ENCODE peak calls at places on chromosomes 16 and 17, in seven cellular contexts. G is neural progenitor cell; H is activated CD4-positive, alpha-beta T cell treated with anti-CD3 and anti-CD28 coated beads for 36 hours; R is nucleus accumbens; K is stimulated activated CD4-positive, alpha-beta T cell treated with anti-CD3 and anti-CD28 coated beads, Interleukin-4, amount 100 ng/mL, for 24 hours; T is GM13977; F is nephron progenitor cell. N is an unnamed sample.

GRCh38 chr17:2058521-2059124 is 3.7 kb downstream of the HIC1 start:
- DNase-seq in G (no peak), H (peak; percentile 86), R (no peak), K (peak; percentile 67), T (peak; percentile 89), F (peak; percentile 53), N (peak; percentile 87)

GRCh38 chr16:4461250-4462085 is 13.0 kb downstream of the NMRAL1 start:
- DNase-seq in G (peak; percentile 51), H (peak; percentile 15), R (no peak), K (no peak), T (no peak), F (peak; percentile 23), N (no peak)

GRCh38 chr16:68235105-68235881 is 634 bp downstream of the ESRP2 start:
- DNase-seq in G (peak; percentile 55), H (no peak), R (no peak), K (no peak), T (no peak), F (peak; percentile 46), N (no peak)

GRCh38 chr17:4492762-4493561 is 5.7 kb upstream of the SPNS2 start:
- DNase-seq in G (peak; percentile 90), H (peak; percentile 62), R (no peak), K (no peak), T (no peak), F (peak; percentile 97), N (no peak)

GRCh38 chr16:51621610-51622009 is 470.5 kb upstream of the SALL1 start:
- DNase-seq in G (no peak), H (no peak), R (no peak), K (no peak), T (no peak), F (no peak), N (no peak)

GRCh38 chr16:86317617-86318021 is 192.7 kb upstream of the FOXF1 start:
- DNase-seq in G (no peak), H (peak; percentile 16), R (no peak), K (no peak), T (no peak), F (peak; percentile 33), N (no peak)

GRCh38 chr16:28590384-28591340 is 6.2 kb downstream of the SULT1A2 start:
- DNase-seq in G (no peak), H (no peak), R (no peak), K (no peak), T (no peak), F (no peak), N (no peak)

GRCh38 chr17:61574542-61575351 is 16.3 kb downstream of the NACA2 start:
- DNase-seq in G (peak; percentile 66), H (peak; percentile 18), R (no peak), K (no peak), T (no peak), F (peak; percentile 27), N (no peak)

GRCh38 chr16:4597174-4597573 is 17.5 kb downstream of the UBALD1 start:
- DNase-seq in G (no peak), H (no peak), R (no peak), K (no peak), T (no peak), F (no peak), N (no peak)

GRCh38 chr17:82595893-82596292 is 52.4 kb downstream of the WDR45B start:
- DNase-seq in G (no peak), H (no peak), R (no peak), K (no peak), T (no peak), F (no peak), N (no peak)

GRCh38 chr17:38658741-38659345 is 15.9 kb downstream of the EPOP start:
- DNase-seq in G (no peak), H (no peak), R (no peak), K (no peak), T (no peak), F (no peak), N (peak; percentile 26)

GRCh38 chr16:3879258-3879886 is 1.1 kb downstream of the CREBBP start:
- DNase-seq in G (peak; percentile 54), H (peak; percentile 55), R (no peak), K (peak; percentile 20), T (peak; percentile 30), F (peak; percentile 53), N (peak; percentile 28)

GRCh38 chr17:56595831-56596740 is 2.6 kb downstream of the NOG start:
- DNase-seq in G (peak; percentile 59), H (peak; percentile 64), R (no peak), K (peak; percentile 14), T (no peak), F (peak; percentile 69), N (no peak)

GRCh38 chr17:18043491-18043890 is 4.3 kb downstream of the GID4 start:
- DNase-seq in G (no peak), H (no peak), R (no peak), K (no peak), T (no peak), F (no peak), N (no peak)

GRCh38 chr17:31832748-31833147 is 26.3 kb downstream of the COPRS start:
- DNase-seq in G (no peak), H (no peak), R (no peak), K (no peak), T (no peak), F (no peak), N (no peak)

GRCh38 chr17:76270127-76270592 is 5.0 kb downstream of the UBALD2 start:
- DNase-seq in G (no peak), H (peak; percentile 62), R (no peak), K (peak; percentile 10), T (no peak), F (no peak), N (no peak)

GRCh38 chr17:31825961-31826691 is 32.9 kb downstream of the COPRS start:
- DNase-seq in G (no peak), H (peak; percentile 11), R (no peak), K (no peak), T (no peak), F (no peak), N (no peak)

GRCh38 chr17:78484300-78485159 is 92.7 kb downstream of the DNAH17 start:
- DNase-seq in G (peak; percentile 69), H (peak; percentile 80), R (no peak), K (peak; percentile 59), T (peak; percentile 90), F (peak; percentile 68), N (no peak)

GRCh38 chr16:11163761-11164261 is 92.2 kb downstream of the SOCS1 start:
- DNase-seq in G (no peak), H (no peak), R (no peak), K (no peak), T (no peak), F (peak; percentile 67), N (no peak)

GRCh38 chr16:720990-721764 is at the start of gene ANTKMT:
- DNase-seq in G (peak; percentile 98), H (peak; percentile 86), R (peak; percentile 42), K (peak; percentile 69), T (peak; percentile 98), F (peak; percentile 93), N (peak; percentile 82)

GRCh38 chr17:17395885-17396284 is 80.9 kb upstream of the MED9 start:
- DNase-seq in G (no peak), H (no peak), R (no peak), K (no peak), T (no peak), F (no peak), N (no peak)

GRCh38 chr17:55451203-55451641 is 29.6 kb upstream of the MMD start:
- DNase-seq in G (no peak), H (no peak), R (no peak), K (no peak), T (no peak), F (no peak), N (no peak)

GRCh38 chr16:84501077-84501735 is 3.3 kb downstream of the MEAK7 start:
- DNase-seq in G (no peak), H (no peak), R (no peak), K (no peak), T (no peak), F (no peak), N (no peak)

GRCh38 chr16:54936979-54937672 is 6.5 kb downstream of the IRX5 start:
- DNase-seq in G (peak; percentile 93), H (peak; percentile 63), R (no peak), K (no peak), T (peak; percentile 30), F (peak; percentile 83), N (peak; percentile 52)

GRCh38 chr17:14748036-14748715 is 447.3 kb downstream of the HS3ST3B1 start:
- DNase-seq in G (no peak), H (peak; percentile 36), R (no peak), K (no peak), T (no peak), F (no peak), N (no peak)

N was measured in heart right ventricle.